ENCODE peak calls at places on chromosome 22, in four cellular contexts. N is mucosa of descending colon, W is posterior cingulate gyrus, F is aorta. P is an unnamed sample.

GRCh38 chr22:48402591-48403031 is 1425.1 kb downstream of the BRD1 start:
- DNase-seq in N (no peak), W (no peak), F (no peak), P (no peak)

GRCh38 chr22:45318168-45318557 is 8.4 kb downstream of the FAM118A start:
- DNase-seq in N (peak), W (peak), F (peak), P (peak)

GRCh38 chr22:32255726-32256125 is 579 bp upstream of the SLC5A4 start:
- DNase-seq in N (no peak), W (no peak), F (no peak), P (no peak)

GRCh38 chr22:49783036-49783746 is 44.5 kb downstream of the BRD1 start:
- DNase-seq in N (no peak), W (no peak), F (peak), P (no peak)

GRCh38 chr22:33381531-33382406 is 323.6 kb upstream of the SYN3 start:
- DNase-seq in N (no peak), W (no peak), F (no peak), P (no peak)

GRCh38 chr22:39745789-39746188 is 147.8 kb downstream of the ENTHD1 start:
- DNase-seq in N (no peak), W (no peak), F (no peak), P (no peak)

GRCh38 chr22:37211853-37212173 is 464 bp downstream of the SSTR3 start:
- DNase-seq in N (no peak), W (no peak), F (no peak), P (no peak)

GRCh38 chr22:27278986-27279385 is 522.6 kb downstream of the MN1 start:
- DNase-seq in N (no peak), W (no peak), F (no peak), P (no peak)

GRCh38 chr22:20584872-20585639 is 77.6 kb downstream of the MED15 start:
- DNase-seq in N (no peak), W (no peak), F (no peak), P (no peak)

GRCh38 chr22:38201718-38202436 is at the start of gene MAFF:
- DNase-seq in N (peak), W (peak), F (peak), P (peak)

GRCh38 chr22:21760640-21761039 is 25.0 kb upstream of the YPEL1 start:
- DNase-seq in N (no peak), W (no peak), F (no peak), P (no peak)

P was measured in hypothalamus.